ENCODE peak calls at places on chromosomes 11 and 22, in four cellular contexts. Y is HCT116, R is neural progenitor cell, O is fibroblast of lung. S is an unnamed sample.

GRCh38 chr11:1503708-1504104 is 17.1 kb upstream of the MOB2 start:
- DNase-seq in Y (no peak), R (no peak), O (no peak), S (no peak)

GRCh38 chr11:122723106-122723505 is 67.6 kb downstream of the UBASH3B start:
- DNase-seq in O (no peak), R (no peak), Y (no peak), S (no peak)

GRCh38 chr11:46948378-46949131 is 12.0 kb downstream of the CSTPP1 start:
- DNase-seq in R (no peak), O (peak; percentile 71), Y (no peak), S (no peak)

GRCh38 chr11:67308031-67308866 is 4.9 kb downstream of the SSH3 start:
- DNase-seq in Y (no peak), O (no peak), R (no peak), S (no peak)

GRCh38 chr11:73872746-73873412 is 3.8 kb downstream of the COA4 start:
- DNase-seq in O (no peak), Y (no peak), R (no peak), S (no peak)

GRCh38 chr11:74749965-74750296 is 1.3 kb downstream of the RNF169 start:
- DNase-seq in R (no peak), O (no peak), Y (no peak), S (no peak)

GRCh38 chr22:50622723-50623327 is 5.1 kb downstream of the ARSA start:
- DNase-seq in O (no peak), Y (peak; percentile 67), R (no peak), S (no peak)

GRCh38 chr11:75577198-75577597 is 15.1 kb downstream of the SERPINH1 start:
- DNase-seq in R (peak; percentile 59), O (no peak), Y (no peak), S (peak; percentile 29)

GRCh38 chr11:74397531-74398243 is 546 bp downstream of the PGM2L1 start:
- DNase-seq in R (peak; percentile 59), O (no peak), Y (peak; percentile 48), S (peak; percentile 56)

GRCh38 chr11:134939905-134940304 is 527.9 kb upstream of the B3GAT1 start:
- DNase-seq in O (no peak), R (peak; percentile 42), Y (no peak), S (no peak)

GRCh38 chr11:83759148-83759547 is 473.0 kb upstream of the CCDC90B start:
- DNase-seq in O (no peak), R (no peak), Y (no peak), S (no peak)

GRCh38 chr11:126341760-126342161 is 13.7 kb upstream of the ST3GAL4 start:
- DNase-seq in O (peak; percentile 73), Y (no peak), R (no peak), S (peak; percentile 95)

GRCh38 chr11:17634776-17635550 is 84.4 kb upstream of the MYOD1 start:
- DNase-seq in R (no peak), O (no peak), Y (no peak), S (no peak)

GRCh38 chr11:126815111-126815510 is 185.5 kb downstream of the KIRREL3 start:
- DNase-seq in O (no peak), R (no peak), Y (no peak), S (no peak)

GRCh38 chr11:27721505-27722116 is 21.4 kb upstream of the BDNF start:
- DNase-seq in R (peak; percentile 9), O (no peak), Y (no peak), S (no peak)

GRCh38 chr11:27722117-27722844 is 22.0 kb upstream of the BDNF start:
- DNase-seq in Y (no peak), R (peak; percentile 58), O (peak; percentile 28), S (no peak)

GRCh38 chr11:27720277-27720830 is 20.1 kb upstream of the BDNF start:
- DNase-seq in O (peak; percentile 65), R (peak; percentile 94), Y (no peak), S (no peak)

GRCh38 chr11:27723685-27724084 is 23.4 kb upstream of the BDNF start:
- DNase-seq in O (no peak), R (no peak), Y (no peak), S (no peak)

GRCh38 chr11:27722945-27723344 is 22.7 kb upstream of the BDNF start:
- DNase-seq in O (no peak), R (peak; percentile 55), Y (no peak), S (no peak)
- TF ChIP-seq EZH2 in O (no peak), R (no peak), Y (no peak), S (no peak)

GRCh38 chr11:103812680-103813079 is 223.8 kb upstream of the DDI1 start:
- DNase-seq in Y (no peak), R (no peak), O (no peak), S (no peak)
- TF ChIP-seq CTCF in Y (no peak), R (no peak), O (no peak), S (no peak)

GRCh38 chr22:20235453-20235991 is 32.6 kb downstream of the RTN4R start:
- DNase-seq in O (no peak), Y (no peak), R (no peak), S (no peak)

GRCh38 chr22:20234760-20235452 is 33.2 kb downstream of the RTN4R start:
- DNase-seq in O (no peak), R (no peak), Y (no peak), S (no peak)

GRCh38 chr22:20232781-20233180 is 35.3 kb downstream of the RTN4R start:
- DNase-seq in Y (no peak), O (no peak), R (no peak), S (no peak)

GRCh38 chr22:20233351-20234313 is 34.5 kb downstream of the RTN4R start:
- DNase-seq in O (no peak), R (no peak), Y (no peak), S (no peak)

DNA sequence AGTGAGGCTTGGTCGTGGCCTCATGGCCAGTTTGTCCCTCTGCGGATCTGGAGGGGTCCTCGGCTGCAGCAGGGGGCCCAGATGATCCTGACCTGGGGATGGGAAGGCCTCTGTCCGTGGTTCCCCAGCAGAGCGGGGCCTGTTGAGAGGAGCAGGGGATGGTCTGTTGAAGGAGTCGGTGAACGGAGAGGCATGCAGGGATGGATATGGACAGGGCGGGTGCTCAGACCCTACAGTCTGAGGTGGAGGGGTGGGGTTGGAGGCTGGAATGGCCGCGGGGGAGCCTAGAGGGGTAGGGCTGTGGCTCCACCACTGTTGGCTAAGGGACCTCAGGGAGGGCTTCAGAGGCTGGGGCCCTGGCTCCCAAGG is 33.8 kb downstream of the RTN4R start:
- DNase-seq in O (no peak), Y (no peak), R (no peak), S (no peak)
- TF ChIP-seq EZH2 in O (no peak), Y (no peak), R (no peak), S (no peak)

GRCh38 chr22:20781272-20781990 is 7.5 kb downstream of the SERPIND1 start:
- DNase-seq in R (no peak), Y (no peak), O (no peak), S (no peak)
- TF ChIP-seq CTCF in R (no peak), Y (no peak), O (no peak), S (no peak)

GRCh38 chr22:46027219-46028068 is 50.5 kb upstream of the WNT7B start:
- DNase-seq in R (peak; percentile 44), O (no peak), Y (no peak), S (no peak)
- TF ChIP-seq EZH2 in R (peak; percentile 99), O (no peak), Y (no peak), S (peak; percentile 68)

GRCh38 chr11:120180571-120181445 is 30.0 kb upstream of the OAF start:
- DNase-seq in R (peak; percentile 86), O (peak; percentile 19), Y (no peak), S (no peak)
- TF ChIP-seq CTCF in R (peak; percentile 43), O (no peak), Y (peak; percentile 14), S (no peak)

DNA sequence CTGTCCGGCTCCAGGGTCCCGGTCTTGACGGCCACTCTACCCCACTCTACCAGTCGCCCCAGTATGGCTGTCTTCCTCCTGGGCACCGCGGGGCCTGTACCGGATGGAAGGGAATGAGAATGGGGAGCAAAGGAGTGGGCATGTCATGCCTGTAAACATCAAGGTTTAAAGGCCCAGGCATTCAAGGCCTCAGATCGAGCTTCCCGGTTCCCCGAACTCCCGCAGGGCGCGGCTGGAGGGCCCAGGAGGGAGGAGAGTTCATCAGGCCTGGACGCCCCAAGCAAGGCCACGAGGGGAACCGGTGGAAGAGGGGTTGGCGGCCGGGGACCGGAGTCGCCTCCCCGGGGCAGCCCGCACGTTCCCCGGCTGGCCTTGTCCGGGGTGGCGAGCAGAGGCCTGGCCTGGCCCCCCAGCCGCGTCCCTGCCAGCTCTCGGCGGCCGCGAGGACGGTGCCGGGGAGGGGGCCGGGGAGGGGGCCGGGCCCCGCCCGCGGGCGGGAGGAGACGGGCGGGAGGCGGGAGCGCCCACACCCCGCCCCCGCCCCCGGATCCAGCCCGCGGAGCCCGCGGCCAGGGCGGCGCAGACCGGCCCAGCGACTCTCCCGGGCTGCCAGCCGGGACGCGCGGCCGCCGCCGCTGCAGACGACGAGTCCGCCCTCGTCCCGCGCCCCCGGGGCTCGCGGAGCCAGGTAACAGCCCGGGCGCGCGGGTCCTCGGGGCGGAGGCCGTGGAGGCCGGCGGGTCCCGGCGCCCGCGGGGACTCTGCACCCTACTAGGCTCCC is at the start of gene CDC42EP1:
- DNase-seq in Y (no peak), O (peak; percentile 54), R (peak; percentile 74), S (peak; percentile 70)
- TF ChIP-seq EZH2 in Y (no peak), O (no peak), R (no peak), S (no peak)

S was measured in PC-9.